ENCODE peak calls at places on chromosomes 11 and 22, in five cellular contexts. One of them, this sample, is unnamed.

GRCh38 chr11:134488913-134489312 is 76.9 kb upstream of the B3GAT1 start:
- ATAC-seq in CD4-positive, CD25-positive, alpha-beta regulatory T cell: no peak
- ATAC-seq in lower lobe of right lung: no peak
- ATAC-seq in activated CD8-positive, alpha-beta T cell treated with anti-CD3 and anti-CD28 coated beads for 36 hours: no peak
- ATAC-seq in B cell: no peak
- ATAC-seq in this sample: no peak

GRCh38 chr11:64935634-64936081 is at the start of gene GPHA2:
- ATAC-seq in CD4-positive, CD25-positive, alpha-beta regulatory T cell: no peak
- ATAC-seq in lower lobe of right lung: no peak
- ATAC-seq in activated CD8-positive, alpha-beta T cell treated with anti-CD3 and anti-CD28 coated beads for 36 hours: no peak
- ATAC-seq in B cell: no peak
- ATAC-seq in this sample: no peak

GRCh38 chr22:47032091-47032943 is 269.9 kb downstream of the TBC1D22A start:
- ATAC-seq in CD4-positive, CD25-positive, alpha-beta regulatory T cell: no peak
- ATAC-seq in lower lobe of right lung: peak
- ATAC-seq in activated CD8-positive, alpha-beta T cell treated with anti-CD3 and anti-CD28 coated beads for 36 hours: no peak
- ATAC-seq in B cell: no peak
- ATAC-seq in this sample: peak

GRCh38 chr22:36829370-36830002 is 12.7 kb upstream of the PVALB start:
- ATAC-seq in CD4-positive, CD25-positive, alpha-beta regulatory T cell: no peak
- ATAC-seq in lower lobe of right lung: peak
- ATAC-seq in activated CD8-positive, alpha-beta T cell treated with anti-CD3 and anti-CD28 coated beads for 36 hours: no peak
- ATAC-seq in B cell: no peak
- ATAC-seq in this sample: no peak

GRCh38 chr22:22038178-22038880 is 55.7 kb upstream of the TOP3B start:
- ATAC-seq in CD4-positive, CD25-positive, alpha-beta regulatory T cell: no peak
- ATAC-seq in lower lobe of right lung: no peak
- ATAC-seq in activated CD8-positive, alpha-beta T cell treated with anti-CD3 and anti-CD28 coated beads for 36 hours: no peak
- ATAC-seq in B cell: no peak
- ATAC-seq in this sample: no peak

GRCh38 chr11:117099681-117100080 is 1.5 kb upstream of the SIK3 start:
- ATAC-seq in CD4-positive, CD25-positive, alpha-beta regulatory T cell: no peak
- ATAC-seq in lower lobe of right lung: no peak
- ATAC-seq in activated CD8-positive, alpha-beta T cell treated with anti-CD3 and anti-CD28 coated beads for 36 hours: no peak
- ATAC-seq in B cell: no peak
- ATAC-seq in this sample: no peak

GRCh38 chr22:30290318-30290678 is 993 bp upstream of the CASTOR1 start:
- ATAC-seq in CD4-positive, CD25-positive, alpha-beta regulatory T cell: no peak
- ATAC-seq in lower lobe of right lung: no peak
- ATAC-seq in activated CD8-positive, alpha-beta T cell treated with anti-CD3 and anti-CD28 coated beads for 36 hours: no peak
- ATAC-seq in B cell: no peak
- ATAC-seq in this sample: peak

GRCh38 chr22:22810018-22810427 is 77.6 kb upstream of the IGLL5 start:
- ATAC-seq in CD4-positive, CD25-positive, alpha-beta regulatory T cell: peak
- ATAC-seq in lower lobe of right lung: no peak
- ATAC-seq in activated CD8-positive, alpha-beta T cell treated with anti-CD3 and anti-CD28 coated beads for 36 hours: peak
- ATAC-seq in B cell: peak
- ATAC-seq in this sample: peak

GRCh38 chr11:76685841-76686240 is 15.3 kb upstream of the LRRC32 start:
- ATAC-seq in CD4-positive, CD25-positive, alpha-beta regulatory T cell: no peak
- ATAC-seq in lower lobe of right lung: no peak
- ATAC-seq in activated CD8-positive, alpha-beta T cell treated with anti-CD3 and anti-CD28 coated beads for 36 hours: no peak
- ATAC-seq in B cell: no peak
- ATAC-seq in this sample: no peak

GRCh38 chr22:39236321-39237275 is 8.2 kb downstream of the PDGFB start:
- ATAC-seq in CD4-positive, CD25-positive, alpha-beta regulatory T cell: no peak
- ATAC-seq in lower lobe of right lung: peak
- ATAC-seq in activated CD8-positive, alpha-beta T cell treated with anti-CD3 and anti-CD28 coated beads for 36 hours: peak
- ATAC-seq in B cell: peak
- ATAC-seq in this sample: no peak

GRCh38 chr11:68773521-68774187 is 22.3 kb upstream of the TESMIN start:
- ATAC-seq in CD4-positive, CD25-positive, alpha-beta regulatory T cell: no peak
- ATAC-seq in lower lobe of right lung: no peak
- ATAC-seq in activated CD8-positive, alpha-beta T cell treated with anti-CD3 and anti-CD28 coated beads for 36 hours: no peak
- ATAC-seq in B cell: no peak
- ATAC-seq in this sample: no peak

GRCh38 chr11:66546368-66546965 is at the start of gene ACTN3:
- ATAC-seq in CD4-positive, CD25-positive, alpha-beta regulatory T cell: no peak
- ATAC-seq in lower lobe of right lung: no peak
- ATAC-seq in activated CD8-positive, alpha-beta T cell treated with anti-CD3 and anti-CD28 coated beads for 36 hours: peak
- ATAC-seq in B cell: no peak
- ATAC-seq in this sample: peak

GRCh38 chr11:94746721-94747120 is 21.4 kb upstream of the AMOTL1 start:
- ATAC-seq in CD4-positive, CD25-positive, alpha-beta regulatory T cell: no peak
- ATAC-seq in lower lobe of right lung: peak
- ATAC-seq in activated CD8-positive, alpha-beta T cell treated with anti-CD3 and anti-CD28 coated beads for 36 hours: no peak
- ATAC-seq in B cell: no peak
- ATAC-seq in this sample: peak

GRCh38 chr11:59053387-59053786 is 32.7 kb upstream of the GLYATL1B start:
- ATAC-seq in CD4-positive, CD25-positive, alpha-beta regulatory T cell: no peak
- ATAC-seq in lower lobe of right lung: peak
- ATAC-seq in activated CD8-positive, alpha-beta T cell treated with anti-CD3 and anti-CD28 coated beads for 36 hours: peak
- ATAC-seq in B cell: no peak
- ATAC-seq in this sample: no peak

This sample was measured in esophagus mucosa.